ENCODE peak calls at places on chromosomes 5 and 9, in eight cellular contexts. One of them, this sample, is unnamed. For H3K27me3 and H3K9me3, the result is how much of the 10 kb centered on the place peaks cover.

GRCh38 chr5:170436335-170436734 is 47.2 kb upstream of the KCNMB1 start:
- DNase-seq in heart left ventricle: no peak
- DNase-seq in uterus: no peak
- DNase-seq in fibroblast of lung: no peak
- DNase-seq in tibial nerve: no peak
- DNase-seq in tibial artery: no peak
- DNase-seq in AG04450: no peak
- DNase-seq in right lobe of liver: peak
- DNase-seq in this sample: no peak

GRCh38 chr9:110006657-110007056 is 201.3 kb downstream of the C9orf152 start:
- DNase-seq in uterus: no peak
- DNase-seq in tibial nerve: no peak
- DNase-seq in fibroblast of lung: no peak
- DNase-seq in right lobe of liver: no peak
- DNase-seq in heart left ventricle: no peak
- DNase-seq in tibial artery: no peak
- DNase-seq in AG04450: no peak
- DNase-seq in this sample: no peak

GRCh38 chr5:102902647-102903046 is 147.5 kb downstream of the PAM start:
- DNase-seq in tibial artery: no peak
- DNase-seq in tibial nerve: no peak
- DNase-seq in heart left ventricle: no peak
- DNase-seq in fibroblast of lung: no peak
- DNase-seq in uterus: no peak
- DNase-seq in right lobe of liver: no peak
- DNase-seq in AG04450: no peak
- DNase-seq in this sample: no peak

GRCh38 chr5:113050606-113051391 is 74.2 kb downstream of the DCP2 start:
- DNase-seq in tibial artery: peak
- DNase-seq in uterus: peak
- DNase-seq in right lobe of liver: no peak
- DNase-seq in AG04450: no peak
- DNase-seq in heart left ventricle: peak
- DNase-seq in fibroblast of lung: peak
- DNase-seq in tibial nerve: peak
- DNase-seq in this sample: peak

GRCh38 chr9:15136646-15137045 is 170.4 kb downstream of the TTC39B start:
- DNase-seq in uterus: no peak
- DNase-seq in tibial nerve: no peak
- DNase-seq in fibroblast of lung: no peak
- DNase-seq in right lobe of liver: no peak
- DNase-seq in heart left ventricle: no peak
- DNase-seq in tibial artery: no peak
- DNase-seq in AG04450: no peak
- DNase-seq in this sample: peak

GRCh38 chr9:34601883-34602570 is 9.9 kb downstream of the RPP25L start:
- DNase-seq in fibroblast of lung: no peak
- DNase-seq in right lobe of liver: no peak
- DNase-seq in uterus: no peak
- DNase-seq in heart left ventricle: no peak
- DNase-seq in tibial artery: no peak
- DNase-seq in AG04450: no peak
- DNase-seq in tibial nerve: no peak
- DNase-seq in this sample: no peak

GRCh38 chr9:105067895-105068580 is 140.1 kb upstream of the ABCA1 start:
- DNase-seq in uterus: no peak
- DNase-seq in fibroblast of lung: peak
- DNase-seq in right lobe of liver: no peak
- DNase-seq in tibial artery: no peak
- DNase-seq in AG04450: no peak
- DNase-seq in tibial nerve: no peak
- DNase-seq in heart left ventricle: no peak
- DNase-seq in this sample: no peak

GRCh38 chr5:177985430-177986040 is 10.5 kb downstream of the PROP1 start:
- DNase-seq in uterus: no peak
- DNase-seq in tibial artery: no peak
- DNase-seq in heart left ventricle: no peak
- DNase-seq in fibroblast of lung: no peak
- DNase-seq in AG04450: no peak
- DNase-seq in right lobe of liver: no peak
- DNase-seq in tibial nerve: no peak
- DNase-seq in this sample: no peak

GRCh38 chr5:113939959-113940358 is 421.9 kb upstream of the KCNN2 start:
- DNase-seq in right lobe of liver: no peak
- DNase-seq in tibial artery: no peak
- DNase-seq in uterus: no peak
- DNase-seq in heart left ventricle: no peak
- DNase-seq in tibial nerve: no peak
- DNase-seq in AG04450: no peak
- DNase-seq in fibroblast of lung: no peak
- DNase-seq in this sample: no peak

GRCh38 chr5:73648490-73648889 is 22.5 kb downstream of the ARHGEF28 start:
- DNase-seq in right lobe of liver: no peak
- DNase-seq in uterus: no peak
- DNase-seq in heart left ventricle: no peak
- DNase-seq in fibroblast of lung: no peak
- DNase-seq in tibial artery: no peak
- DNase-seq in tibial nerve: no peak
- DNase-seq in AG04450: no peak
- DNase-seq in this sample: no peak

GRCh38 chr5:137268646-137269045 is 230.5 kb downstream of the SPOCK1 start:
- DNase-seq in right lobe of liver: no peak
- DNase-seq in heart left ventricle: no peak
- DNase-seq in AG04450: no peak
- DNase-seq in fibroblast of lung: no peak
- DNase-seq in tibial artery: no peak
- DNase-seq in tibial nerve: no peak
- DNase-seq in uterus: no peak
- DNase-seq in this sample: no peak

GRCh38 chr5:180830253-180831138 is 27.9 kb upstream of the MGAT1 start:
- DNase-seq in tibial nerve: no peak
- DNase-seq in tibial artery: peak
- DNase-seq in fibroblast of lung: peak
- DNase-seq in AG04450: no peak
- DNase-seq in uterus: peak
- DNase-seq in heart left ventricle: peak
- DNase-seq in right lobe of liver: peak
- DNase-seq in this sample: no peak

GRCh38 chr5:167812871-167813270 is 478.6 kb upstream of the WWC1 start:
- DNase-seq in uterus: no peak
- DNase-seq in fibroblast of lung: no peak
- DNase-seq in tibial artery: no peak
- DNase-seq in heart left ventricle: no peak
- DNase-seq in AG04450: no peak
- DNase-seq in right lobe of liver: no peak
- DNase-seq in tibial nerve: no peak
- DNase-seq in this sample: no peak

GRCh38 chr5:14270212-14270702 is 127.1 kb downstream of the TRIO start:
- DNase-seq in fibroblast of lung: peak
- DNase-seq in tibial nerve: peak
- DNase-seq in tibial artery: peak
- DNase-seq in AG04450: no peak
- DNase-seq in right lobe of liver: no peak
- DNase-seq in heart left ventricle: peak
- DNase-seq in uterus: peak
- DNase-seq in this sample: peak

GRCh38 chr9:83992407-83992806 is 11.8 kb downstream of the RMI1 start:
- DNase-seq in tibial artery: no peak
- DNase-seq in tibial nerve: no peak
- DNase-seq in AG04450: no peak
- DNase-seq in heart left ventricle: no peak
- DNase-seq in fibroblast of lung: peak
- DNase-seq in uterus: no peak
- DNase-seq in right lobe of liver: peak
- DNase-seq in this sample: no peak

DNA sequence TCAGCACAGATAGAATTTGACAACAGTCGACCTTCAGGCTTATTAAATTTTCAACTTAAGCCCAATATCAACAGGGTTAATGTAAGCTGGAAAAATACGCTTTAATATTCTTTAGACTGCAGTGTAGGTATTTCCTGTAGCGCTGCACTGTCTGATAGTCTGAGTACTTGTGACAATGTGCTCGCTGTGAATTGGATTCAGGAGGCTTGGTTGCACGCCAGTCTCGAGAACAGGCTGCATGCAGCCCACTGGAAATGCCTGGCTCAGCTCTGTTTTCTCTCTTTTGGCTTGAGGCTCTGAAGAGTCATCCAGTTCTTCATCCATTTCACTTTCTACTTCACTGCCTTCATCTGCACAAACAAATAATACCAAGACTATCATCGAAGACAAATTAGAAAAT is 300.9 kb downstream of the RFX3 start:
- DNase-seq in right lobe of liver: no peak
- DNase-seq in tibial artery: no peak
- DNase-seq in heart left ventricle: no peak
- DNase-seq in tibial nerve: no peak
- DNase-seq in uterus: no peak
- DNase-seq in fibroblast of lung: no peak
- DNase-seq in AG04450: no peak
- DNase-seq in this sample: no peak
- H3K27me3 ChIP-seq in right lobe of liver: under half
- H3K27me3 ChIP-seq in tibial artery: under half
- H3K27me3 ChIP-seq in heart left ventricle: under half
- H3K27me3 ChIP-seq in tibial nerve: under half
- H3K27me3 ChIP-seq in uterus: under half
- H3K27me3 ChIP-seq in fibroblast of lung: under half
- H3K27me3 ChIP-seq in AG04450: under half
- H3K27me3 ChIP-seq in this sample: under half

GRCh38 chr5:34700078-34700452 is 43.9 kb downstream of the RAI14 start:
- DNase-seq in tibial artery: no peak
- DNase-seq in right lobe of liver: no peak
- DNase-seq in AG04450: no peak
- DNase-seq in tibial nerve: no peak
- DNase-seq in uterus: no peak
- DNase-seq in fibroblast of lung: no peak
- DNase-seq in heart left ventricle: no peak
- DNase-seq in this sample: no peak
- H3K4me3 ChIP-seq in tibial artery: no peak
- H3K4me3 ChIP-seq in right lobe of liver: no peak
- H3K4me3 ChIP-seq in AG04450: no peak
- H3K4me3 ChIP-seq in tibial nerve: no peak
- H3K4me3 ChIP-seq in uterus: no peak
- H3K4me3 ChIP-seq in fibroblast of lung: no peak
- H3K4me3 ChIP-seq in heart left ventricle: no peak
- H3K4me3 ChIP-seq in this sample: no peak

GRCh38 chr9:95939472-95939871 is 64.0 kb downstream of the ERCC6L2 start:
- DNase-seq in heart left ventricle: no peak
- DNase-seq in uterus: no peak
- DNase-seq in right lobe of liver: no peak
- DNase-seq in AG04450: no peak
- DNase-seq in tibial nerve: no peak
- DNase-seq in tibial artery: no peak
- DNase-seq in fibroblast of lung: no peak
- DNase-seq in this sample: no peak

GRCh38 chr9:95940265-95940664 is 64.8 kb downstream of the ERCC6L2 start:
- DNase-seq in tibial nerve: no peak
- DNase-seq in right lobe of liver: no peak
- DNase-seq in tibial artery: no peak
- DNase-seq in uterus: no peak
- DNase-seq in AG04450: no peak
- DNase-seq in fibroblast of lung: peak
- DNase-seq in heart left ventricle: no peak
- DNase-seq in this sample: no peak

GRCh38 chr9:95938724-95939123 is 63.2 kb downstream of the ERCC6L2 start:
- DNase-seq in tibial nerve: no peak
- DNase-seq in AG04450: no peak
- DNase-seq in uterus: no peak
- DNase-seq in fibroblast of lung: no peak
- DNase-seq in right lobe of liver: no peak
- DNase-seq in tibial artery: no peak
- DNase-seq in heart left ventricle: no peak
- DNase-seq in this sample: no peak

GRCh38 chr9:95937131-95937530 is 61.6 kb downstream of the ERCC6L2 start:
- DNase-seq in AG04450: no peak
- DNase-seq in uterus: no peak
- DNase-seq in tibial artery: no peak
- DNase-seq in right lobe of liver: no peak
- DNase-seq in heart left ventricle: no peak
- DNase-seq in fibroblast of lung: no peak
- DNase-seq in tibial nerve: no peak
- DNase-seq in this sample: no peak

GRCh38 chr9:95942016-95942415 is 66.5 kb downstream of the ERCC6L2 start:
- DNase-seq in tibial artery: no peak
- DNase-seq in fibroblast of lung: no peak
- DNase-seq in AG04450: no peak
- DNase-seq in heart left ventricle: no peak
- DNase-seq in tibial nerve: no peak
- DNase-seq in right lobe of liver: no peak
- DNase-seq in uterus: no peak
- DNase-seq in this sample: no peak
- H3K9me3 ChIP-seq in tibial artery: under half
- H3K9me3 ChIP-seq in fibroblast of lung: under half
- H3K9me3 ChIP-seq in AG04450: under half
- H3K9me3 ChIP-seq in heart left ventricle: under half
- H3K9me3 ChIP-seq in tibial nerve: under half
- H3K9me3 ChIP-seq in right lobe of liver: under half
- H3K9me3 ChIP-seq in uterus: under half
- H3K9me3 ChIP-seq in this sample: under half

GRCh38 chr5:159309689-159310433 is 20.4 kb downstream of the IL12B start:
- DNase-seq in AG04450: no peak
- DNase-seq in heart left ventricle: no peak
- DNase-seq in tibial artery: no peak
- DNase-seq in uterus: no peak
- DNase-seq in tibial nerve: no peak
- DNase-seq in right lobe of liver: no peak
- DNase-seq in fibroblast of lung: no peak
- DNase-seq in this sample: no peak

GRCh38 chr5:159311063-159311462 is 19.2 kb downstream of the IL12B start:
- DNase-seq in tibial nerve: no peak
- DNase-seq in uterus: no peak
- DNase-seq in right lobe of liver: no peak
- DNase-seq in tibial artery: no peak
- DNase-seq in heart left ventricle: no peak
- DNase-seq in fibroblast of lung: no peak
- DNase-seq in AG04450: no peak
- DNase-seq in this sample: no peak

GRCh38 chr5:159304961-159305595 is 25.2 kb downstream of the IL12B start:
- DNase-seq in uterus: no peak
- DNase-seq in tibial artery: no peak
- DNase-seq in heart left ventricle: no peak
- DNase-seq in tibial nerve: no peak
- DNase-seq in fibroblast of lung: peak
- DNase-seq in right lobe of liver: no peak
- DNase-seq in AG04450: no peak
- DNase-seq in this sample: no peak

GRCh38 chr5:159313197-159313596 is 17.1 kb downstream of the IL12B start:
- DNase-seq in tibial artery: no peak
- DNase-seq in AG04450: no peak
- DNase-seq in tibial nerve: no peak
- DNase-seq in heart left ventricle: no peak
- DNase-seq in uterus: no peak
- DNase-seq in fibroblast of lung: no peak
- DNase-seq in right lobe of liver: no peak
- DNase-seq in this sample: no peak

DNA sequence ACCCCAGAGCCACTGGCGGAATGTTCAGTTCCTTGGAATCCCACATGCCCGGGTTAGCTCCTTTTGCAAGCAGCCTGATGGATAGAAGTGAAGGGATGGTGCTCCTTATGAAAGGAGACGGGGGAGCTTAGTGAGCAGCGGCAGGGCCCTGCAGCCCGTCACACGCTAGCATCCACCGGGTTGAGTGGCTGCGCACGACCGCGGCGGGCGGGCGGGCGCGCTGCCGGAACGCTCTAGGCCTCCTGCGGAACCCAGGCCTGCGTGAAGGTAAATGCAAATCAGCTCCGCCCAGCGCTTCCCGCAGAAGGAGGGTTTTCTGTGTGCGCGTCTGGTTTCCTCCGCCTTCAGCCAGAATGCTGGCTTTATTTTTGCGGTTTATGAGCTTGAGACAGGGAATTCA is 19.8 kb downstream of the IL12B start:
- DNase-seq in right lobe of liver: no peak
- DNase-seq in AG04450: no peak
- DNase-seq in uterus: no peak
- DNase-seq in fibroblast of lung: no peak
- DNase-seq in heart left ventricle: no peak
- DNase-seq in tibial nerve: no peak
- DNase-seq in tibial artery: no peak
- DNase-seq in this sample: no peak
- H3K27me3 ChIP-seq in right lobe of liver: under half
- H3K27me3 ChIP-seq in AG04450: under half
- H3K27me3 ChIP-seq in uterus: under half
- H3K27me3 ChIP-seq in fibroblast of lung: under half
- H3K27me3 ChIP-seq in heart left ventricle: under half
- H3K27me3 ChIP-seq in tibial nerve: under half
- H3K27me3 ChIP-seq in tibial artery: under half
- H3K27me3 ChIP-seq in this sample: under half

This sample was measured in MG63.